ENCODE peak calls at places on chromosomes 11 and 22, in seven cellular contexts. T is MCF 10A, F is left ventricle myocardium inferior, L is epithelial cell of esophagus, A is ovary, S is tibial artery, I is mesothelial cell of epicardium. K is an unnamed sample.

GRCh38 chr11:26188559-26188958 is 143.4 kb upstream of the ANO3 start:
- DNase-seq in T (no peak), F (no peak), L (peak), A (no peak), S (no peak), I (no peak), K (no peak)

GRCh38 chr22:30863161-30863833 is 105.3 kb downstream of the MORC2 start:
- DNase-seq in T (no peak), F (no peak), L (no peak), A (no peak), S (peak), I (no peak), K (no peak)

GRCh38 chr22:23622634-23623033 is 9.5 kb downstream of the DRICH1 start:
- DNase-seq in T (no peak), F (no peak), L (peak), A (no peak), S (no peak), I (no peak), K (no peak)

GRCh38 chr11:119518746-119519382 is 95.9 kb upstream of the THY1 start:
- DNase-seq in T (peak), F (no peak), L (peak), A (no peak), S (no peak), I (peak), K (peak)

GRCh38 chr22:33653525-33654063 is 266.7 kb downstream of the LARGE1 start:
- DNase-seq in T (no peak), F (no peak), L (no peak), A (no peak), S (no peak), I (no peak), K (no peak)

GRCh38 chr11:19988598-19988997 is 171.7 kb downstream of the DBX1 start:
- DNase-seq in T (peak), F (peak), L (peak), A (peak), S (peak), I (no peak), K (no peak)

GRCh38 chr11:35017528-35018342 is 101.3 kb downstream of the PDHX start:
- DNase-seq in T (no peak), F (no peak), L (no peak), A (no peak), S (no peak), I (no peak), K (no peak)

GRCh38 chr11:84720706-84721402 is 906.3 kb downstream of the DLG2 start:
- DNase-seq in T (no peak), F (peak), L (no peak), A (peak), S (no peak), I (no peak), K (peak)

GRCh38 chr11:43920598-43921419 is 21.6 kb upstream of the C11orf96 start:
- DNase-seq in T (peak), F (peak), L (peak), A (peak), S (peak), I (no peak), K (no peak)

GRCh38 chr11:16785520-16786128 is 47.2 kb downstream of the C11orf58 start:
- DNase-seq in T (peak), F (peak), L (peak), A (peak), S (peak), I (no peak), K (peak)

GRCh38 chr11:5380740-5381342 is 2.8 kb upstream of the OR51M1 start:
- DNase-seq in T (peak), F (peak), L (peak), A (no peak), S (peak), I (peak), K (peak)

GRCh38 chr11:134412508-134413333 is 679 bp upstream of the B3GAT1 start:
- DNase-seq in T (no peak), F (no peak), L (no peak), A (no peak), S (no peak), I (no peak), K (peak)

GRCh38 chr11:45806937-45807791 is 2.2 kb downstream of the SLC35C1 start:
- DNase-seq in T (no peak), F (no peak), L (no peak), A (no peak), S (peak), I (no peak), K (no peak)

GRCh38 chr11:75589933-75590332 is 27.9 kb downstream of the SERPINH1 start:
- DNase-seq in T (no peak), F (peak), L (no peak), A (no peak), S (no peak), I (no peak), K (no peak)

GRCh38 chr11:71298016-71298550 is 45.7 kb upstream of the SHANK2 start:
- DNase-seq in T (no peak), F (no peak), L (no peak), A (no peak), S (peak), I (no peak), K (no peak)

GRCh38 chr22:27670701-27671412 is 130.7 kb downstream of the MN1 start:
- DNase-seq in T (no peak), F (peak), L (no peak), A (no peak), S (no peak), I (peak), K (peak)

GRCh38 chr11:71239581-71239980 is 12.8 kb downstream of the SHANK2 start:
- DNase-seq in T (no peak), F (no peak), L (no peak), A (no peak), S (no peak), I (no peak), K (no peak)

GRCh38 chr11:8652140-8652539 is 30.3 kb downstream of the TRIM66 start:
- DNase-seq in T (peak), F (no peak), L (peak), A (no peak), S (no peak), I (no peak), K (no peak)

GRCh38 chr11:20355221-20356219 is 8.0 kb upstream of the HTATIP2 start:
- DNase-seq in T (peak), F (no peak), L (peak), A (no peak), S (no peak), I (no peak), K (peak)

GRCh38 chr11:133619973-133620372 is 87.7 kb upstream of the OPCML start:
- DNase-seq in T (no peak), F (no peak), L (peak), A (no peak), S (no peak), I (no peak), K (no peak)

GRCh38 chr11:131893988-131894387 is 523.6 kb downstream of the NTM start:
- DNase-seq in T (no peak), F (no peak), L (no peak), A (no peak), S (no peak), I (no peak), K (no peak)

GRCh38 chr11:131894615-131895544 is 524.5 kb downstream of the NTM start:
- DNase-seq in T (no peak), F (no peak), L (peak), A (no peak), S (no peak), I (no peak), K (no peak)

GRCh38 chr11:131897976-131898375 is 527.6 kb downstream of the NTM start:
- DNase-seq in T (no peak), F (no peak), L (no peak), A (no peak), S (no peak), I (no peak), K (no peak)

GRCh38 chr11:131897247-131897646 is 526.8 kb downstream of the NTM start:
- DNase-seq in T (no peak), F (no peak), L (peak), A (no peak), S (no peak), I (no peak), K (no peak)

DNA sequence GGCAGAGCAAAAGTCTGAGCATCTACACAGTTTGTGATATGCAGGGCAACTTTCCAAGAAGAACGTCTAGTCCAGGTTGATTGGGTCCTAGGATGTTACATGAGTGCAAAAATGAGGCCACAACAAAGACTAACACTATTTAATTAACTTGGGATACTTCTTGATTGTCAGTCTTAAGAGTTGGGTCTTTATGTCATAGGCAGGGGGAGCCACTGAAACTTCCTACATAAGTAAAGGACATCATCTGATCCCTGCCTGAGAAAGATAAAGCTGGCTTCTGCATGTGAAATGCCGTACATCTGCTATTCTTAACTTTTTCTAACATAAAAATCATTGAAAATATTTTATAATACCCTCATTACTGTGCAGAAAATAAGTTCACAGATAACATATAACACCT is 525.5 kb downstream of the NTM start:
- DNase-seq in T (no peak), F (no peak), L (no peak), A (no peak), S (no peak), I (no peak), K (no peak)
- TF ChIP-seq CTCF in T (no peak), F (no peak), L (no peak), A (no peak), S (no peak), I (no peak), K (no peak)

DNA sequence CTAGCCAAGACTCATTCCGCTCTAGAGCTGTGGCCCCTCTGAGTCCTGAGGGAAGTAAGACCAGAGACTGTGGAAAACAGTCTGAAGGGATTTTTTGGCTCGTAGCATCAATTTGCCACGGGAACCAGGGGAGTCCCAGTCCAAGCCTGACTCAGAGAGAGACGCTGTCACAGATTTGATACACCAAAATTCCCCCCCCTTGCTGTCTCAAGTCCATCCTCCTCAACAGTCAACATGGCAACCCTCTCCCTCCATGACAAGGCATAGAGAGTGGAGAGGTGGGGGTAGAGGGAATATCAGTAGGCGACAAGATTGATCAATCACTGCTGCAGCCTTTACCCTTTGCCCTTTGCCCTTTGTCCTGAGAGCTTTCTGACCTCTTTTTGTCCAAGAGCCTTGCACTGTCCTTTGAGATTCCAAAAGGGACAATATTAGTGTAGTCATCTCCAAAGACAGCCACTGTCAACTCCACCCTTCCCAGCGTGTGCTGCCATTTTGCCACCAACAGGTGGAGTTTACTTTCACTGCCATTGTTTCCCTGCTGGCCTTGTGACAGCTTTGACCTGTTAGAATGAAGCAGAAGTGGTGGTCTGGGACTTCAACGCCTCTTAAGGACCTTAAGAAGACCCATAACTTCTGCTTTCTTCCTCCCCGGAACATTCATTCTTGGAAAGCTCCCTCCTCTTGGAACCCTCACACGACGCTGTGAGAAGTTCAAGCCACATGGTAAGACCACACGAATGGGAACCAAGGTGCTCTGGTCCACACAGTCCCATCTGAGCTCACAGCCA is 7.3 kb downstream of the SLC15A3 start:
- DNase-seq in T (no peak), F (no peak), L (no peak), A (no peak), S (no peak), I (no peak), K (no peak)
- TF ChIP-seq CTCF in T (no peak), F (peak), L (peak), A (no peak), S (no peak), I (no peak), K (peak)

DNA sequence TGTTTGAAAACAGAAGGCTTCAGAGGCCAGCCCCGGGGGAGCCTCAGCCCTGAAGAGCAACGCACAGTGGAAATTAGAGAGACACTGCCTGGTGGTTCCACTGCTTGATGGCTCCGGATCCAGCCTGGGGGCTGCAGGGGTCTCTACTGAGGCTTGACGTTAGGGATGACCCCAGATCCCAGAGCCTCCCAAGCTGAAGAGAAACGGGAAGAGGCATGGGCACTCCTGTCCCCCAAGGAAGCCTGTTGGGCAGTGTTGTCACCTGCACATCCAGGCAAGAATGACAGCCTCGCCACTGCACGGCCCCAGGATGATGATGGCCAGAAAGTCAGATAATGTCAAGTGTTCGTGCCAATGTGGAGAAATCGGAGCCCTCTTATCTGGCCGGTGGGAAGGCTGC is 56.8 kb upstream of the FGF3 start:
- DNase-seq in T (no peak), F (peak), L (no peak), A (no peak), S (peak), I (no peak), K (no peak)
- TF ChIP-seq CTCF in T (no peak), F (no peak), L (no peak), A (no peak), S (no peak), I (no peak), K (no peak)

DNA sequence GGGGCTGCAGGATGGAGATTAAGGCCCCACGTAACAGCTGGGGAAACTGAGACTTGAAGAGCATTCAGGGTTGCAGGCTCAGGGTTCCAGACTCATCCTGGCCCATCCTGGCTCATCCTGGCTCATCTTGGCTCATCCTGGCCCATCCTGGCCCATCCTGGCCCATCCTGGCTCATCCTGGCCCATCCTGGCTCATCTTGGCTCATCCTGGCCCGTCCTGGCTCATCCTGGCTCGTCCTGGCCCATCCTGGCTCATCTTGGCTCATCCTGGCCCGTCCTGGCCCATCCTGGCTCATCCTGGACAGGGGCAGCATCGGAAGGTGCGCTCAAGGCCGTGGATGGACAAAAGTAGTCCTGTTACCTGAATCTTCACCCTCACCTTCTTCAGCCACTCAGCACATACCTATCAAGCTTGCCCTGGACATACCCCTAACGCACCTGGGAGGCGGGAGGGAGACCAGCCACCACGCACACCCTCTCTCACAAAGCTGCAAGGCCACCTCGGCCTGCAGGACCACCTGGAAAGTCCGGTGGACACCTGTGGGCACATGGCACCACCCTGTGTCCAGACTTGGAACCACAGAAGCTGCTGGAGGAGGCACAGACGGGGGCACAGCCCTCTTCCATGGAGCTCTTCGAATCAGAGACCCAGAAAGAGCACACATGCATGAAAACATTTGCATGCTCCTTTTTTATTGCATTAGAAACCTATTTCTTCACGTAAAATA is 20.3 kb upstream of the NLRP6 start:
- DNase-seq in T (no peak), F (no peak), L (no peak), A (no peak), S (no peak), I (no peak), K (no peak)
- TF ChIP-seq CTCF in T (peak), F (peak), L (peak), A (no peak), S (no peak), I (no peak), K (no peak)

GRCh38 chr11:101436511-101437142 is 147.2 kb downstream of the TRPC6 start:
- DNase-seq in T (peak), F (no peak), L (peak), A (peak), S (no peak), I (no peak), K (peak)
- TF ChIP-seq CTCF in T (peak), F (peak), L (peak), A (peak), S (peak), I (peak), K (peak)

GRCh38 chr22:37563153-37564081 is 3.1 kb downstream of the CDC42EP1 start:
- DNase-seq in T (peak), F (peak), L (peak), A (peak), S (peak), I (no peak), K (peak)

GRCh38 chr22:37560682-37561208 is 465 bp downstream of the CDC42EP1 start:
- DNase-seq in T (peak), F (peak), L (no peak), A (peak), S (no peak), I (no peak), K (peak)

GRCh38 chr22:37564111-37564711 is 3.9 kb downstream of the CDC42EP1 start:
- DNase-seq in T (peak), F (no peak), L (peak), A (peak), S (no peak), I (no peak), K (no peak)

GRCh38 chr22:37561209-37562048 is 1.1 kb downstream of the CDC42EP1 start:
- DNase-seq in T (peak), F (peak), L (peak), A (peak), S (peak), I (peak), K (peak)

GRCh38 chr22:37562049-37562784 is 1.9 kb downstream of the CDC42EP1 start:
- DNase-seq in T (no peak), F (no peak), L (no peak), A (no peak), S (no peak), I (no peak), K (no peak)
- TF ChIP-seq CTCF in T (no peak), F (peak), L (no peak), A (no peak), S (no peak), I (peak), K (no peak)

K was measured in nephron progenitor cell.